ENCODE peak calls at places on chromosomes 2 and 18, in six cellular contexts. One of them, this sample, is unnamed.

GRCh38 chr2:170022692-170023091 is 155.3 kb upstream of the MYO3B start:
- DNase-seq in GM04504: peak
- DNase-seq in spleen: no peak
- DNase-seq in WTC11: no peak
- DNase-seq in T-helper 9 cell: no peak
- DNase-seq in sigmoid colon: no peak
- DNase-seq in this sample: no peak

GRCh38 chr18:4524096-4524495 is 69.0 kb upstream of the DLGAP1 start:
- DNase-seq in T-helper 9 cell: no peak
- DNase-seq in sigmoid colon: no peak
- DNase-seq in spleen: no peak
- DNase-seq in WTC11: no peak
- DNase-seq in GM04504: no peak
- DNase-seq in this sample: no peak

GRCh38 chr2:220787251-220787650 is 784.9 kb downstream of the EPHA4 start:
- DNase-seq in WTC11: no peak
- DNase-seq in T-helper 9 cell: no peak
- DNase-seq in spleen: no peak
- DNase-seq in GM04504: no peak
- DNase-seq in sigmoid colon: no peak
- DNase-seq in this sample: no peak

GRCh38 chr18:68759308-68759707 is 38.6 kb upstream of the CCDC102B start:
- DNase-seq in sigmoid colon: no peak
- DNase-seq in WTC11: no peak
- DNase-seq in spleen: no peak
- DNase-seq in T-helper 9 cell: no peak
- DNase-seq in GM04504: no peak
- DNase-seq in this sample: no peak

GRCh38 chr2:138028538-138028937 is 64.3 kb downstream of the HNMT start:
- DNase-seq in sigmoid colon: no peak
- DNase-seq in spleen: no peak
- DNase-seq in GM04504: no peak
- DNase-seq in WTC11: no peak
- DNase-seq in T-helper 9 cell: no peak
- DNase-seq in this sample: no peak

GRCh38 chr18:37299471-37300304 is 265.9 kb downstream of the CELF4 start:
- DNase-seq in WTC11: no peak
- DNase-seq in GM04504: peak
- DNase-seq in spleen: no peak
- DNase-seq in T-helper 9 cell: no peak
- DNase-seq in sigmoid colon: peak
- DNase-seq in this sample: peak

GRCh38 chr18:27887287-27887686 is 289.6 kb downstream of the CDH2 start:
- DNase-seq in sigmoid colon: no peak
- DNase-seq in WTC11: no peak
- DNase-seq in spleen: no peak
- DNase-seq in GM04504: no peak
- DNase-seq in T-helper 9 cell: no peak
- DNase-seq in this sample: no peak

GRCh38 chr2:10304458-10305253 is 2.0 kb downstream of the HPCAL1 start:
- DNase-seq in WTC11: no peak
- DNase-seq in spleen: no peak
- DNase-seq in GM04504: no peak
- DNase-seq in T-helper 9 cell: no peak
- DNase-seq in sigmoid colon: no peak
- DNase-seq in this sample: no peak

GRCh38 chr2:3624059-3624794 is 29.3 kb downstream of the COLEC11 start:
- DNase-seq in GM04504: no peak
- DNase-seq in WTC11: no peak
- DNase-seq in spleen: peak
- DNase-seq in sigmoid colon: peak
- DNase-seq in T-helper 9 cell: no peak
- DNase-seq in this sample: peak

GRCh38 chr2:120436885-120437603 is 91.1 kb downstream of the INHBB start:
- DNase-seq in spleen: peak
- DNase-seq in GM04504: no peak
- DNase-seq in WTC11: peak
- DNase-seq in sigmoid colon: no peak
- DNase-seq in T-helper 9 cell: no peak
- DNase-seq in this sample: peak